ENCODE peak calls at places on chromosomes 7 and 10, in nine cellular contexts. One of them, this sample, is unnamed.
A peak's percentile ranks its signal among the peaks of the same experiment; 100 is the strongest.

GRCh38 chr10:61187601-61188000 is 243.6 kb upstream of the RHOBTB1 start:
- DNase-seq in T-cell: no peak
- DNase-seq in non-pigmented ciliary epithelial cell: no peak
- DNase-seq in BJ: no peak
- DNase-seq in Karpas-422: no peak
- DNase-seq in Caki2: no peak
- DNase-seq in NCI-H1694 treated with DMSO at 0.1 percent for 48 hours: no peak
- DNase-seq in ACHN: no peak
- DNase-seq in T-helper 1 cell: no peak
- DNase-seq in this sample: no peak

GRCh38 chr10:49164587-49165188 is 23.5 kb downstream of the TMEM273 start:
- DNase-seq in Karpas-422: peak; percentile 93
- DNase-seq in T-cell: no peak
- DNase-seq in NCI-H1694 treated with DMSO at 0.1 percent for 48 hours: no peak
- DNase-seq in Caki2: no peak
- DNase-seq in ACHN: peak; percentile 59
- DNase-seq in T-helper 1 cell: peak; percentile 60
- DNase-seq in BJ: no peak
- DNase-seq in non-pigmented ciliary epithelial cell: no peak
- DNase-seq in this sample: peak; percentile 48

GRCh38 chr7:158442260-158442659 is 145.4 kb downstream of the PTPRN2 start:
- DNase-seq in NCI-H1694 treated with DMSO at 0.1 percent for 48 hours: peak; percentile 18
- DNase-seq in non-pigmented ciliary epithelial cell: no peak
- DNase-seq in Karpas-422: peak; percentile 67
- DNase-seq in BJ: no peak
- DNase-seq in T-helper 1 cell: no peak
- DNase-seq in Caki2: no peak
- DNase-seq in T-cell: no peak
- DNase-seq in ACHN: no peak
- DNase-seq in this sample: no peak

GRCh38 chr7:79462334-79462733 is 8.9 kb upstream of the MAGI2 start:
- DNase-seq in NCI-H1694 treated with DMSO at 0.1 percent for 48 hours: no peak
- DNase-seq in BJ: no peak
- DNase-seq in Caki2: no peak
- DNase-seq in T-helper 1 cell: no peak
- DNase-seq in ACHN: no peak
- DNase-seq in Karpas-422: no peak
- DNase-seq in non-pigmented ciliary epithelial cell: no peak
- DNase-seq in T-cell: no peak
- DNase-seq in this sample: no peak

GRCh38 chr7:108091461-108091831 is 38.7 kb downstream of the LAMB4 start:
- DNase-seq in NCI-H1694 treated with DMSO at 0.1 percent for 48 hours: no peak
- DNase-seq in non-pigmented ciliary epithelial cell: no peak
- DNase-seq in Caki2: no peak
- DNase-seq in ACHN: no peak
- DNase-seq in T-helper 1 cell: no peak
- DNase-seq in BJ: no peak
- DNase-seq in T-cell: no peak
- DNase-seq in Karpas-422: no peak
- DNase-seq in this sample: no peak

GRCh38 chr7:112646787-112647186 is 143.4 kb downstream of the TMEM168 start:
- DNase-seq in NCI-H1694 treated with DMSO at 0.1 percent for 48 hours: no peak
- DNase-seq in non-pigmented ciliary epithelial cell: no peak
- DNase-seq in BJ: no peak
- DNase-seq in T-cell: no peak
- DNase-seq in Caki2: no peak
- DNase-seq in ACHN: no peak
- DNase-seq in T-helper 1 cell: no peak
- DNase-seq in Karpas-422: no peak
- DNase-seq in this sample: no peak

GRCh38 chr7:50782376-50783208 is at the start of gene GRB10:
- DNase-seq in ACHN: peak; percentile 56
- DNase-seq in T-cell: no peak
- DNase-seq in non-pigmented ciliary epithelial cell: no peak
- DNase-seq in BJ: no peak
- DNase-seq in Karpas-422: no peak
- DNase-seq in NCI-H1694 treated with DMSO at 0.1 percent for 48 hours: no peak
- DNase-seq in T-helper 1 cell: no peak
- DNase-seq in Caki2: peak; percentile 61
- DNase-seq in this sample: peak; percentile 26

GRCh38 chr7:80370587-80370986 is 141.3 kb downstream of the GNAT3 start:
- DNase-seq in NCI-H1694 treated with DMSO at 0.1 percent for 48 hours: no peak
- DNase-seq in ACHN: no peak
- DNase-seq in BJ: no peak
- DNase-seq in T-helper 1 cell: no peak
- DNase-seq in Karpas-422: no peak
- DNase-seq in T-cell: no peak
- DNase-seq in Caki2: no peak
- DNase-seq in non-pigmented ciliary epithelial cell: no peak
- DNase-seq in this sample: no peak

GRCh38 chr7:27185708-27186449 is 847 bp upstream of the HOXA11 start:
- DNase-seq in T-helper 1 cell: no peak
- DNase-seq in ACHN: no peak
- DNase-seq in NCI-H1694 treated with DMSO at 0.1 percent for 48 hours: no peak
- DNase-seq in Karpas-422: no peak
- DNase-seq in non-pigmented ciliary epithelial cell: no peak
- DNase-seq in Caki2: no peak
- DNase-seq in BJ: no peak
- DNase-seq in T-cell: no peak
- DNase-seq in this sample: peak; percentile 29

GRCh38 chr7:96723622-96724021 is 14.0 kb upstream of the SEM1 start:
- DNase-seq in T-cell: no peak
- DNase-seq in T-helper 1 cell: no peak
- DNase-seq in Caki2: no peak
- DNase-seq in BJ: no peak
- DNase-seq in NCI-H1694 treated with DMSO at 0.1 percent for 48 hours: no peak
- DNase-seq in ACHN: no peak
- DNase-seq in non-pigmented ciliary epithelial cell: no peak
- DNase-seq in Karpas-422: no peak
- DNase-seq in this sample: peak; percentile 20

GRCh38 chr10:133456041-133456951 is 2.6 kb downstream of the SCART1 start:
- DNase-seq in T-helper 1 cell: no peak
- DNase-seq in non-pigmented ciliary epithelial cell: no peak
- DNase-seq in T-cell: no peak
- DNase-seq in Karpas-422: no peak
- DNase-seq in BJ: no peak
- DNase-seq in ACHN: no peak
- DNase-seq in Caki2: no peak
- DNase-seq in NCI-H1694 treated with DMSO at 0.1 percent for 48 hours: no peak
- DNase-seq in this sample: no peak

GRCh38 chr10:78731675-78732074 is 337.1 kb upstream of the ZMIZ1 start:
- DNase-seq in Karpas-422: no peak
- DNase-seq in BJ: no peak
- DNase-seq in T-helper 1 cell: no peak
- DNase-seq in ACHN: no peak
- DNase-seq in Caki2: no peak
- DNase-seq in NCI-H1694 treated with DMSO at 0.1 percent for 48 hours: no peak
- DNase-seq in non-pigmented ciliary epithelial cell: no peak
- DNase-seq in T-cell: no peak
- DNase-seq in this sample: no peak

GRCh38 chr7:2785071-2785500 is 59.0 kb downstream of the GNA12 start:
- DNase-seq in Caki2: peak; percentile 99
- DNase-seq in NCI-H1694 treated with DMSO at 0.1 percent for 48 hours: no peak
- DNase-seq in ACHN: peak; percentile 97
- DNase-seq in non-pigmented ciliary epithelial cell: no peak
- DNase-seq in Karpas-422: no peak
- DNase-seq in T-helper 1 cell: no peak
- DNase-seq in T-cell: no peak
- DNase-seq in BJ: no peak
- DNase-seq in this sample: peak; percentile 93

GRCh38 chr10:74542077-74542476 is 284.3 kb upstream of the KAT6B start:
- DNase-seq in ACHN: no peak
- DNase-seq in Karpas-422: no peak
- DNase-seq in T-helper 1 cell: no peak
- DNase-seq in non-pigmented ciliary epithelial cell: peak; percentile 47
- DNase-seq in T-cell: no peak
- DNase-seq in NCI-H1694 treated with DMSO at 0.1 percent for 48 hours: no peak
- DNase-seq in Caki2: no peak
- DNase-seq in BJ: peak; percentile 69
- DNase-seq in this sample: peak; percentile 57

GRCh38 chr10:102604379-102604960 is 39.8 kb upstream of the TRIM8 start:
- DNase-seq in T-helper 1 cell: no peak
- DNase-seq in Karpas-422: no peak
- DNase-seq in ACHN: peak; percentile 84
- DNase-seq in BJ: no peak
- DNase-seq in NCI-H1694 treated with DMSO at 0.1 percent for 48 hours: no peak
- DNase-seq in non-pigmented ciliary epithelial cell: no peak
- DNase-seq in Caki2: peak; percentile 45
- DNase-seq in T-cell: no peak
- DNase-seq in this sample: peak; percentile 94

GRCh38 chr7:74164985-74165456 is 9.1 kb upstream of the EIF4H start:
- DNase-seq in non-pigmented ciliary epithelial cell: no peak
- DNase-seq in NCI-H1694 treated with DMSO at 0.1 percent for 48 hours: no peak
- DNase-seq in Karpas-422: peak; percentile 58
- DNase-seq in ACHN: peak; percentile 58
- DNase-seq in T-helper 1 cell: no peak
- DNase-seq in T-cell: no peak
- DNase-seq in Caki2: no peak
- DNase-seq in BJ: no peak
- DNase-seq in this sample: no peak

GRCh38 chr7:15396210-15397158 is 165.3 kb downstream of the AGMO start:
- DNase-seq in Karpas-422: no peak
- DNase-seq in NCI-H1694 treated with DMSO at 0.1 percent for 48 hours: no peak
- DNase-seq in BJ: no peak
- DNase-seq in Caki2: no peak
- DNase-seq in ACHN: no peak
- DNase-seq in T-helper 1 cell: no peak
- DNase-seq in T-cell: no peak
- DNase-seq in non-pigmented ciliary epithelial cell: no peak
- DNase-seq in this sample: no peak

GRCh38 chr7:128323489-128324362 is 20.0 kb downstream of the RBM28 start:
- DNase-seq in T-helper 1 cell: no peak
- DNase-seq in ACHN: no peak
- DNase-seq in Karpas-422: no peak
- DNase-seq in NCI-H1694 treated with DMSO at 0.1 percent for 48 hours: no peak
- DNase-seq in Caki2: no peak
- DNase-seq in non-pigmented ciliary epithelial cell: no peak
- DNase-seq in T-cell: no peak
- DNase-seq in BJ: no peak
- DNase-seq in this sample: no peak

GRCh38 chr7:83550100-83550499 is 98.8 kb downstream of the SEMA3E start:
- DNase-seq in non-pigmented ciliary epithelial cell: peak; percentile 67
- DNase-seq in Caki2: no peak
- DNase-seq in T-helper 1 cell: no peak
- DNase-seq in BJ: no peak
- DNase-seq in NCI-H1694 treated with DMSO at 0.1 percent for 48 hours: no peak
- DNase-seq in ACHN: peak; percentile 55
- DNase-seq in Karpas-422: no peak
- DNase-seq in T-cell: no peak
- DNase-seq in this sample: peak; percentile 64

GRCh38 chr10:67936416-67936815 is 52.0 kb downstream of the SIRT1 start:
- DNase-seq in Caki2: no peak
- DNase-seq in T-cell: no peak
- DNase-seq in NCI-H1694 treated with DMSO at 0.1 percent for 48 hours: no peak
- DNase-seq in non-pigmented ciliary epithelial cell: peak; percentile 17
- DNase-seq in T-helper 1 cell: no peak
- DNase-seq in Karpas-422: no peak
- DNase-seq in ACHN: no peak
- DNase-seq in BJ: no peak
- DNase-seq in this sample: no peak

GRCh38 chr7:98395481-98395880 is 5.4 kb downstream of the BAIAP2L1 start:
- DNase-seq in Caki2: no peak
- DNase-seq in Karpas-422: no peak
- DNase-seq in T-helper 1 cell: no peak
- DNase-seq in T-cell: no peak
- DNase-seq in non-pigmented ciliary epithelial cell: no peak
- DNase-seq in NCI-H1694 treated with DMSO at 0.1 percent for 48 hours: no peak
- DNase-seq in BJ: no peak
- DNase-seq in ACHN: no peak
- DNase-seq in this sample: no peak

This sample was measured in kidney tubule cell.